ENCODE peak calls at places on chromosomes 13 and 19, in eight cellular contexts. W, K, F, V, Y, E, N and S are unnamed samples.

GRCh38 chr19:58218899-58219298 is 9.8 kb upstream of the ZNF544 start:
- DNase-seq in F (peak), W (peak), V (no peak), E (no peak), K (peak), Y (no peak), N (no peak), S (no peak)

GRCh38 chr19:35095667-35096368 is 19.8 kb upstream of the FXYD3 start:
- DNase-seq in N (no peak), V (no peak), E (no peak), F (no peak), Y (no peak), W (no peak), K (no peak), S (no peak)

GRCh38 chr19:42282036-42282762 is 13.1 kb downstream of the CIC start:
- DNase-seq in Y (no peak), E (no peak), W (no peak), N (no peak), V (no peak), K (peak), F (no peak), S (no peak)

GRCh38 chr13:23159587-23160240 is 21.1 kb upstream of the SGCG start:
- DNase-seq in K (no peak), F (no peak), Y (no peak), W (no peak), N (no peak), E (no peak), V (peak), S (peak)

GRCh38 chr19:49447485-49448431 is 3.9 kb downstream of the PIH1D1 start:
- DNase-seq in W (no peak), E (no peak), Y (no peak), V (no peak), N (no peak), F (peak), K (no peak), S (no peak)

GRCh38 chr19:54319049-54319448 is 6.1 kb upstream of the LILRA5 start:
- DNase-seq in K (no peak), E (no peak), F (no peak), W (no peak), V (no peak), N (no peak), Y (no peak), S (no peak)

GRCh38 chr13:40352385-40352778 is 314.1 kb downstream of the FOXO1 start:
- DNase-seq in K (peak), E (no peak), N (peak), W (no peak), V (no peak), F (no peak), Y (no peak), S (no peak)

GRCh38 chr19:53879145-53880037 is 2.6 kb upstream of the PRKCG start:
- DNase-seq in E (peak), V (peak), W (peak), K (peak), N (peak), Y (peak), F (peak), S (peak)

GRCh38 chr13:28611654-28612131 is 47.2 kb upstream of the POMP start:
- DNase-seq in E (no peak), Y (no peak), F (no peak), W (no peak), N (no peak), K (no peak), V (no peak), S (no peak)

GRCh38 chr13:61128850-61129645 is 286.6 kb downstream of the PCDH20 start:
- DNase-seq in W (peak), F (no peak), K (no peak), Y (no peak), V (no peak), N (no peak), E (no peak), S (no peak)

GRCh38 chr19:2887391-2887914 is 13.3 kb upstream of the ZNF57 start:
- DNase-seq in Y (peak), F (no peak), K (peak), V (no peak), N (no peak), W (peak), E (no peak), S (no peak)

GRCh38 chr19:29535984-29536508 is 10.3 kb downstream of the VSTM2B start:
- DNase-seq in Y (no peak), K (no peak), E (no peak), N (no peak), F (no peak), V (no peak), W (no peak), S (no peak)

GRCh38 chr19:40671404-40671803 is 19.0 kb downstream of the NUMBL start:
- DNase-seq in K (no peak), V (no peak), F (no peak), Y (no peak), W (no peak), E (no peak), N (no peak), S (no peak)

GRCh38 chr19:19551862-19552192 is 13.8 kb downstream of the CILP2 start:
- DNase-seq in W (no peak), K (no peak), Y (peak), F (peak), E (no peak), V (no peak), N (no peak), S (no peak)

GRCh38 chr19:6800991-6801396 is 28.5 kb downstream of the VAV1 start:
- DNase-seq in V (no peak), N (no peak), K (no peak), Y (peak), W (peak), F (peak), E (no peak), S (no peak)

GRCh38 chr19:6108721-6109633 is 1.3 kb downstream of the RFX2 start:
- DNase-seq in N (peak), F (no peak), V (peak), K (peak), Y (peak), W (peak), E (peak), S (peak)

GRCh38 chr13:26380930-26381329 is 127.0 kb downstream of the CDK8 start:
- DNase-seq in Y (no peak), V (no peak), F (no peak), W (no peak), N (no peak), E (no peak), K (no peak), S (no peak)

GRCh38 chr13:26376430-26376829 is 122.5 kb downstream of the CDK8 start:
- DNase-seq in V (no peak), F (no peak), K (no peak), E (no peak), N (no peak), W (no peak), Y (no peak), S (no peak)

GRCh38 chr13:26379831-26380230 is 125.9 kb downstream of the CDK8 start:
- DNase-seq in V (no peak), E (no peak), F (no peak), Y (no peak), W (no peak), K (no peak), N (no peak), S (no peak)

GRCh38 chr13:26378116-26378515 is 124.2 kb downstream of the CDK8 start:
- DNase-seq in Y (no peak), V (no peak), F (no peak), N (no peak), W (no peak), E (no peak), K (no peak), S (no peak)

GRCh38 chr13:26377038-26377437 is 123.1 kb downstream of the CDK8 start:
- DNase-seq in W (peak), Y (peak), K (no peak), V (peak), E (no peak), N (no peak), F (peak), S (no peak)
- TF ChIP-seq CTCF in W (peak), Y (peak), K (peak), V (peak), E (peak), N (peak), F (peak), S (no peak)

GRCh38 chr13:113786262-113786841 is 27.3 kb downstream of the TMEM255B start:
- DNase-seq in F (no peak), N (no peak), E (no peak), W (peak), V (no peak), Y (peak), K (peak), S (no peak)
- TF ChIP-seq CTCF in F (no peak), N (no peak), E (no peak), W (no peak), V (no peak), Y (no peak), K (no peak), S (no peak)

GRCh38 chr19:14113762-14114414 is 3.7 kb downstream of the PRKACA start:
- DNase-seq in Y (no peak), K (no peak), F (peak), W (peak), V (peak), N (no peak), E (no peak), S (no peak)
- TF ChIP-seq CTCF in Y (no peak), K (no peak), F (peak), W (peak), V (peak), N (no peak), E (no peak), S (peak)

GRCh38 chr13:38667526-38668094 is 19.3 kb upstream of the FREM2 start:
- DNase-seq in E (no peak), K (no peak), N (no peak), Y (no peak), V (no peak), F (no peak), W (no peak), S (no peak)

GRCh38 chr13:38664920-38665319 is 22.0 kb upstream of the FREM2 start:
- DNase-seq in Y (no peak), V (no peak), N (no peak), K (no peak), F (no peak), W (no peak), E (no peak), S (no peak)

GRCh38 chr13:38669234-38669964 is 17.5 kb upstream of the FREM2 start:
- DNase-seq in W (no peak), K (no peak), N (no peak), V (no peak), Y (no peak), F (no peak), E (no peak), S (no peak)

GRCh38 chr13:38674208-38674607 is 12.7 kb upstream of the FREM2 start:
- DNase-seq in F (no peak), W (no peak), E (no peak), Y (no peak), K (no peak), V (no peak), N (no peak), S (no peak)

GRCh38 chr13:38670627-38671026 is 16.2 kb upstream of the FREM2 start:
- DNase-seq in E (no peak), F (no peak), Y (no peak), V (no peak), N (no peak), K (peak), W (no peak), S (no peak)
- TF ChIP-seq CTCF in E (no peak), F (no peak), Y (no peak), V (no peak), N (no peak), K (no peak), W (no peak), S (no peak)

GRCh38 chr13:96297360-96297759 is 207.5 kb downstream of the HS6ST3 start:
- DNase-seq in E (no peak), V (no peak), Y (no peak), N (no peak), W (no peak), F (no peak), K (no peak), S (no peak)
- TF ChIP-seq CTCF in E (no peak), V (no peak), Y (no peak), N (no peak), W (no peak), F (no peak), K (no peak), S (no peak)

GRCh38 chr13:83184819-83185218 is 697.5 kb downstream of the SLITRK1 start:
- DNase-seq in V (no peak), Y (peak), K (peak), E (no peak), F (no peak), W (no peak), N (no peak), S (no peak)

GRCh38 chr13:83178008-83178407 is 704.3 kb downstream of the SLITRK1 start:
- DNase-seq in V (no peak), W (peak), Y (no peak), F (no peak), E (no peak), K (no peak), N (no peak), S (no peak)

GRCh38 chr13:83183439-83184149 is 698.7 kb downstream of the SLITRK1 start:
- DNase-seq in N (no peak), W (no peak), F (no peak), E (no peak), V (no peak), K (no peak), Y (no peak), S (no peak)

GRCh38 chr13:83184150-83184475 is 698.2 kb downstream of the SLITRK1 start:
- DNase-seq in F (no peak), Y (no peak), N (no peak), W (no peak), K (no peak), E (no peak), V (no peak), S (no peak)

DNA sequence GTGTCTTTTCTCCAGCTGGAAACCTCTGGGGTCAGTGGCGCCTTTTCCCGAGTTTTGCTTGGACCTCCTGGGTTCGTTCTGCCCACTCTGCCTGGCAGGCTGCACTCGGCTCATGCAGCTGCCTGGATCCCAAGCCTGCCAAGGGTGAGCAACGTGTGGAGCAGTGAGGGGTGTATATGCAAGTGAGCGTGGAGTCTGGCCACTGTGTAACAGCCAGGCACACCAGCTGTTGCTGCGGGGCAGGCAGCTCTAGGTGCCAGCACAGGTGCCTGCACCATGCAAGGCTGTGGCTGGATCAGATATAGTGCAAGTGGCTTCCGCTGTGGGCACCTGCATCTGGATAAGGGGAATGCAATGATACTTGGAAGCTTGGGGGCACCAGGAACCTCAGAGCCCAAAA is 699.4 kb downstream of the SLITRK1 start:
- DNase-seq in N (no peak), E (no peak), F (no peak), Y (no peak), K (no peak), V (no peak), W (no peak), S (no peak)
- TF ChIP-seq CTCF in N (no peak), E (no peak), F (no peak), Y (no peak), K (no peak), V (no peak), W (no peak), S (no peak)

GRCh38 chr13:102091231-102091630 is 310.6 kb downstream of the FGF14 start:
- DNase-seq in E (no peak), Y (no peak), W (peak), V (no peak), F (no peak), K (no peak), N (no peak), S (no peak)
- TF ChIP-seq CTCF in E (no peak), Y (no peak), W (peak), V (peak), F (no peak), K (peak), N (no peak), S (no peak)

GRCh38 chr19:18290250-18291018 is 9.0 kb upstream of the JUND start:
- DNase-seq in V (no peak), E (peak), F (no peak), W (no peak), Y (no peak), N (no peak), K (no peak), S (no peak)

GRCh38 chr19:18292460-18292809 is 11.0 kb upstream of the JUND start:
- DNase-seq in Y (no peak), N (no peak), V (peak), E (no peak), K (no peak), W (no peak), F (peak), S (no peak)

GRCh38 chr19:18291590-18292459 is 10.4 kb upstream of the JUND start:
- DNase-seq in N (peak), E (peak), K (peak), W (peak), Y (peak), V (peak), F (peak), S (peak)

GRCh38 chr19:18289471-18290066 is 8.1 kb upstream of the JUND start:
- DNase-seq in V (no peak), N (no peak), W (no peak), E (no peak), K (no peak), Y (no peak), F (no peak), S (no peak)

GRCh38 chr19:18291019-18291524 is 9.7 kb upstream of the JUND start:
- DNase-seq in Y (no peak), W (no peak), F (no peak), V (no peak), N (no peak), K (no peak), E (no peak), S (no peak)
- TF ChIP-seq CTCF in Y (no peak), W (no peak), F (no peak), V (no peak), N (no peak), K (no peak), E (no peak), S (no peak)

DNA sequence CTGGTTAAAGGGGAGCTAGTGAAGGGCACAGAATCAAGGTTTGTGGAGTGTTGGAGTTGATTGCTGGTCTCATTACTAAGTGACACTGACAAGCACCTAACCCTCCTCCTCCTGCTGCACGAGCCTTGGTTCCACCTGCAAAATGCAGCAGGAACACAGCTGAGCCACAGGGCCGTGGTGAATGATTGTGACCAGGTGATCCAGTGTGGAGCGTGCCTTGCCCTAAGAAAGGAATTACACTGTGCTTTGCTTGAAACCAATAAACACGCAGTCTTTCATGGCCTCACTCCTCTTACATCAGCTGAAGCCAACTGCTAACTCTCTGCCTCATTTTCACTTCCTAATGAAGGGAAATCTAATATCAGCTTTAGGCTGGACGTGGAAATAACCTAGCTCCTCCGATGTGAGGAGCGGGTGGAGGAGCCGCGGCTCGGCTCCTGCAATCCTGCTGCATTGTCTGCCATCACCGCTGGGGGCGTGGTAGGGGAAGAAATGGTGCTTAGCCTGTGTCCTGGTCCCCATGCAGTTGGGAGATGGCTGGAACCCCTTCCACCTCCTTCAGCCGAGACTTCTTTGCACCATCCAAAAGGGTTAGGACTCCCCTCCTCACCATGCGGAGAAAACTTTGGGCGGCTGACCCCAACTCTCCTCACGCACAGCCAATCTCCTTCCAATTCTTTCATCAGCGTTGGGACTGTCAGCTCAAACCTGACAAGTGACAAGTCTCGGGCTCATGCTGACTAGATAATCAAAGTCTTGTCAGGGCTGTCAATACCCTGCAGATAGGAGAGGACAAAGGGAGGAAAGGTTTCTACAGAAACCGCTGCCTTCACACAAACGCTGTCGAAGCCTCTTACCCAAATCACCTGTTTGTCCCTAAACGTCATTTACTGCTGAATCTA is 427.9 kb downstream of the ZNF536 start:
- DNase-seq in Y (peak), F (peak), V (peak), E (no peak), W (no peak), K (no peak), N (no peak), S (no peak)
- TF ChIP-seq CTCF in Y (peak), F (peak), V (peak), E (peak), W (peak), K (peak), N (peak), S (peak)